ENCODE peak calls at places on chromosomes 13 and 19, in eight cellular contexts. Y is upper lobe of right lung, Z is tibial artery, M is heart left ventricle, W is left lung, B is cardiac fibroblast, K is stomach, I is Peyer's patch. S is an unnamed sample.

GRCh38 chr19:2392366-2392765 is 32.3 kb downstream of the TMPRSS9 start:
- DNase-seq in Y (no peak), Z (no peak), M (no peak), W (no peak), B (no peak), K (no peak), I (no peak), S (no peak)

GRCh38 chr13:57629821-57630235 is 1.7 kb upstream of the PCDH17 start:
- DNase-seq in Y (peak), Z (peak), M (peak), W (peak), B (peak), K (peak), I (peak), S (peak)

GRCh38 chr19:10093295-10094186 is 7.4 kb downstream of the SHFL start:
- DNase-seq in Y (no peak), Z (no peak), M (no peak), W (no peak), B (no peak), K (no peak), I (peak), S (no peak)

GRCh38 chr19:37930416-37930815 is 23.4 kb downstream of the SIPA1L3 start:
- DNase-seq in Y (peak), Z (no peak), M (no peak), W (peak), B (peak), K (peak), I (peak), S (no peak)

GRCh38 chr13:31521466-31521865 is 217.9 kb upstream of the RXFP2 start:
- DNase-seq in Y (no peak), Z (no peak), M (no peak), W (no peak), B (peak), K (no peak), I (no peak), S (no peak)

GRCh38 chr13:105920375-105920774 is 615.1 kb downstream of the EFNB2 start:
- DNase-seq in Y (no peak), Z (no peak), M (no peak), W (no peak), B (peak), K (no peak), I (peak), S (no peak)

GRCh38 chr19:46791944-46792343 is 3.5 kb upstream of the SLC1A5 start:
- DNase-seq in Y (no peak), Z (no peak), M (no peak), W (no peak), B (no peak), K (no peak), I (no peak), S (no peak)

GRCh38 chr13:64087624-64088023 is 2672.0 kb upstream of the PCDH20 start:
- DNase-seq in Y (no peak), Z (no peak), M (no peak), W (no peak), B (no peak), K (no peak), I (no peak), S (no peak)

GRCh38 chr13:45206340-45206739 is 5.5 kb upstream of the KCTD4 start:
- DNase-seq in Y (no peak), Z (no peak), M (no peak), W (no peak), B (peak), K (no peak), I (no peak), S (no peak)

GRCh38 chr19:49069026-49069425 is 3.5 kb downstream of the KCNA7 start:
- DNase-seq in Y (no peak), Z (no peak), M (no peak), W (no peak), B (no peak), K (no peak), I (no peak), S (no peak)

GRCh38 chr19:50759886-50760285 is 10.4 kb upstream of the GPR32 start:
- DNase-seq in Y (no peak), Z (no peak), M (no peak), W (no peak), B (peak), K (no peak), I (no peak), S (no peak)

GRCh38 chr13:112451512-112452379 is 75.6 kb downstream of the SPACA7 start:
- DNase-seq in Y (no peak), Z (peak), M (no peak), W (no peak), B (no peak), K (peak), I (no peak), S (no peak)

GRCh38 chr19:4053423-4054324 is 13.0 kb downstream of the ZBTB7A start:
- DNase-seq in Y (no peak), Z (no peak), M (no peak), W (no peak), B (no peak), K (no peak), I (peak), S (no peak)

GRCh38 chr13:30340367-30341184 is 33.2 kb upstream of the KATNAL1 start:
- DNase-seq in Y (no peak), Z (peak), M (peak), W (peak), B (peak), K (no peak), I (peak), S (no peak)

GRCh38 chr13:103557878-103558277 is 491.7 kb upstream of the SLC10A2 start:
- DNase-seq in Y (no peak), Z (no peak), M (no peak), W (no peak), B (no peak), K (no peak), I (no peak), S (no peak)

GRCh38 chr13:60001892-60002291 is 161.8 kb downstream of the DIAPH3 start:
- DNase-seq in Y (no peak), Z (no peak), M (no peak), W (no peak), B (peak), K (no peak), I (no peak), S (no peak)

GRCh38 chr13:100234524-100235136 is 145.7 kb downstream of the PCCA start:
- DNase-seq in Y (no peak), Z (no peak), M (no peak), W (no peak), B (no peak), K (no peak), I (no peak), S (no peak)

GRCh38 chr19:1468274-1469199 is 10.5 kb downstream of the C19orf25 start:
- DNase-seq in Y (no peak), Z (no peak), M (no peak), W (no peak), B (no peak), K (no peak), I (no peak), S (peak)

GRCh38 chr19:55820037-55820436 is 11.8 kb downstream of the NLRP11 start:
- DNase-seq in Y (no peak), Z (no peak), M (no peak), W (no peak), B (no peak), K (no peak), I (no peak), S (no peak)

GRCh38 chr13:103517066-103517767 is 451.0 kb upstream of the SLC10A2 start:
- DNase-seq in Y (no peak), Z (no peak), M (no peak), W (no peak), B (no peak), K (no peak), I (no peak), S (no peak)

GRCh38 chr19:13038306-13039210 is 43.3 kb downstream of the NFIX start:
- DNase-seq in Y (no peak), Z (no peak), M (no peak), W (no peak), B (no peak), K (no peak), I (no peak), S (no peak)
- TF ChIP-seq CTCF in Y (no peak), Z (no peak), M (no peak), W (no peak), B (no peak), K (no peak), I (no peak), S (no peak)

GRCh38 chr13:24308488-24309020 is 826 bp upstream of the C1QTNF9 start:
- DNase-seq in Y (no peak), Z (no peak), M (no peak), W (no peak), B (no peak), K (no peak), I (no peak), S (no peak)

GRCh38 chr13:24308068-24308445 is 1.3 kb upstream of the C1QTNF9 start:
- DNase-seq in Y (no peak), Z (no peak), M (no peak), W (no peak), B (no peak), K (no peak), I (no peak), S (no peak)

DNA sequence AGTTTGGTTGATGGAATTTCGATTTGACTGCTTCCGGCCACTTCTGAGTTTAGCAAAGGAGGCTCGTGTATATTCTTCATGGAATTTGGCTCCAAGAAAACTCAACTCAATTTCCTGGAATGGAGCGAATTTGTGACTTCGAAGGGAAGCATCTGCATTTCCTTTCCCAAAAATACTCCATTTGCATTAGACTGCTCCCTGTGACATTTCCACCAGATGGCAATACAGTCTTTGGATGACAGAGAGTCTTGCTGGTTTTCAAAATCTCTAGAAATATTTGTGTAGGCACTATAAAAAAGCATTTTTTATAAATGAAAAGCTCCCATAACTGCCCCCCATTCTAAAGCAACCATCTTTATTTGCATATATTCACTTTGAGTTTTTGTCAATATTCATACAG is 4.1 kb downstream of the C1QTNF9 start:
- DNase-seq in Y (no peak), Z (no peak), M (no peak), W (no peak), B (peak), K (no peak), I (no peak), S (no peak)
- TF ChIP-seq CTCF in Y (peak), Z (no peak), M (peak), W (no peak), B (peak), K (no peak), I (no peak), S (no peak)

GRCh38 chr19:31181535-31181934 is 167.7 kb downstream of the TSHZ3 start:
- DNase-seq in Y (no peak), Z (no peak), M (no peak), W (no peak), B (no peak), K (no peak), I (no peak), S (no peak)

GRCh38 chr19:31179471-31179852 is 169.8 kb downstream of the TSHZ3 start:
- DNase-seq in Y (no peak), Z (no peak), M (no peak), W (no peak), B (no peak), K (no peak), I (no peak), S (no peak)

GRCh38 chr19:31180907-31181306 is 168.3 kb downstream of the TSHZ3 start:
- DNase-seq in Y (no peak), Z (no peak), M (no peak), W (no peak), B (no peak), K (no peak), I (no peak), S (no peak)

GRCh38 chr19:31185261-31185660 is 164.0 kb downstream of the TSHZ3 start:
- DNase-seq in Y (no peak), Z (no peak), M (no peak), W (no peak), B (peak), K (no peak), I (no peak), S (no peak)
- TF ChIP-seq CTCF in Y (no peak), Z (no peak), M (no peak), W (no peak), B (no peak), K (no peak), I (no peak), S (no peak)

GRCh38 chr13:95706356-95706755 is 29.4 kb downstream of the DNAJC3 start:
- DNase-seq in Y (no peak), Z (no peak), M (no peak), W (no peak), B (no peak), K (no peak), I (no peak), S (no peak)

GRCh38 chr13:95707442-95708389 is 30.8 kb downstream of the DNAJC3 start:
- DNase-seq in Y (no peak), Z (no peak), M (no peak), W (no peak), B (no peak), K (no peak), I (no peak), S (no peak)

GRCh38 chr13:95707035-95707434 is 30.1 kb downstream of the DNAJC3 start:
- DNase-seq in Y (no peak), Z (no peak), M (no peak), W (no peak), B (no peak), K (no peak), I (no peak), S (no peak)

GRCh38 chr13:95708390-95708774 is 31.4 kb downstream of the DNAJC3 start:
- DNase-seq in Y (no peak), Z (no peak), M (no peak), W (no peak), B (no peak), K (no peak), I (no peak), S (no peak)

DNA sequence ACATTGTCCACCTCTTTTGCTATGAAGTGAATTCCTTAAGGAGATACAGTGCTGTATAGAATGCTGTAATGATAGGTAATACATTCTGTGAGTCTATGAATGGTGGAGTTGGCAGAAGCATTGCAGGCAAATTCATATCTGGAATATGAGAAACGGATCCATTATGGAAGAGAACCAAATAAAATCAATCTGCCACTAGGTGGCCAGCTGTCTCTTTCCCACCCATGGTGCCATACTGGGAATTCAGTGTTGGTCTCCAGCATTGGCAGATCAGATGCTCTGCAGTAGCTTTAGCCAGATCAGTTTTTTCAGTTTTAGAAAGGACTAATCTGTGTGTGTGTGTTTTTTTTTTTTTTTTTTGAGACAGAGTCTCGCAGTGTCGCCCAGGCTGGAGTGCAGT is 27.6 kb downstream of the DNAJC3 start:
- DNase-seq in Y (no peak), Z (no peak), M (no peak), W (no peak), B (no peak), K (no peak), I (no peak), S (no peak)
- TF ChIP-seq CTCF in Y (no peak), Z (no peak), M (no peak), W (peak), B (peak), K (no peak), I (no peak), S (peak)